ENCODE peak calls at places on chromosome 9, in five cellular contexts. M is brain microvascular endothelial cell; E is A549; B is effector memory CD4-positive, alpha-beta T cell; A is IMR-90. R is an unnamed sample.
A peak's percentile ranks its signal among the peaks of the same experiment; 100 is the strongest.

GRCh38 chr9:135501261-135502167 is 1.0 kb downstream of the MRPS2 start:
- DNase-seq in A (no peak), M (no peak), B (no peak), E (peak; percentile 71), R (no peak)

GRCh38 chr9:105693435-105694275 is 686 bp upstream of the TMEM38B start:
- DNase-seq in E (no peak), B (no peak), A (peak; percentile 2), M (no peak), R (no peak)

GRCh38 chr9:34338664-34339063 is 9.3 kb downstream of the NUDT2 start:
- DNase-seq in A (no peak), M (no peak), B (no peak), E (no peak), R (no peak)

GRCh38 chr9:3508531-3509374 is 17.0 kb downstream of the RFX3 start:
- DNase-seq in A (peak; percentile 37), M (no peak), B (no peak), E (peak; percentile 59), R (no peak)

GRCh38 chr9:135753391-135754105 is 51.6 kb downstream of the KCNT1 start:
- DNase-seq in B (no peak), A (no peak), E (no peak), M (no peak), R (no peak)

GRCh38 chr9:8489845-8490244 is 690.3 kb upstream of the DMAC1 start:
- DNase-seq in M (no peak), E (no peak), A (no peak), B (no peak), R (no peak)

GRCh38 chr9:81522721-81523551 is 166.4 kb downstream of the TLE1 start:
- DNase-seq in E (peak; percentile 68), A (peak; percentile 66), B (no peak), M (peak; percentile 59), R (no peak)

GRCh38 chr9:88320748-88321415 is 67.4 kb upstream of the SPIN1 start:
- DNase-seq in M (no peak), B (no peak), A (no peak), E (no peak), R (no peak)

GRCh38 chr9:105157178-105157583 is 87.3 kb upstream of the SLC44A1 start:
- DNase-seq in B (no peak), E (peak; percentile 78), A (peak; percentile 77), M (peak; percentile 60), R (no peak)

GRCh38 chr9:71001780-71002386 is 119.5 kb downstream of the TRPM3 start:
- DNase-seq in M (no peak), A (peak; percentile 25), B (no peak), E (peak; percentile 35), R (no peak)

GRCh38 chr9:95268681-95269080 is 48.8 kb downstream of the FANCC start:
- DNase-seq in M (peak; percentile 22), B (no peak), E (peak; percentile 63), A (peak; percentile 41), R (no peak)

GRCh38 chr9:33159058-33159759 is 7.9 kb downstream of the B4GALT1 start:
- DNase-seq in B (peak; percentile 47), M (peak; percentile 36), E (peak; percentile 69), A (peak; percentile 35), R (no peak)

GRCh38 chr9:23740531-23740930 is 85.5 kb downstream of the ELAVL2 start:
- DNase-seq in E (no peak), B (no peak), A (no peak), M (no peak), R (no peak)

GRCh38 chr9:109956811-109957440 is 176.9 kb downstream of the PALM2AKAP2 start:
- DNase-seq in M (no peak), B (no peak), A (peak; percentile 64), E (no peak), R (no peak)

GRCh38 chr9:36848946-36849345 is 185.1 kb downstream of the PAX5 start:
- DNase-seq in B (no peak), M (no peak), E (no peak), A (no peak), R (no peak)

GRCh38 chr9:2469681-2470141 is 151.9 kb upstream of the VLDLR start:
- DNase-seq in E (peak; percentile 48), A (peak; percentile 6), M (no peak), B (no peak), R (no peak)

GRCh38 chr9:34163439-34163838 is 15.4 kb upstream of the UBAP1 start:
- DNase-seq in M (no peak), A (peak; percentile 32), B (no peak), E (peak; percentile 84), R (peak; percentile 78)

GRCh38 chr9:114968710-114969109 is 38.3 kb upstream of the TNFSF8 start:
- DNase-seq in A (peak; percentile 17), E (no peak), M (peak; percentile 53), B (no peak), R (no peak)

GRCh38 chr9:130627051-130627450 is 37.3 kb upstream of the PRDM12 start:
- DNase-seq in A (no peak), B (no peak), E (no peak), M (no peak), R (no peak)

GRCh38 chr9:112233769-112234168 is 58.7 kb upstream of the SUSD1 start:
- DNase-seq in B (no peak), A (peak; percentile 60), M (peak; percentile 88), E (peak; percentile 21), R (no peak)

GRCh38 chr9:110575169-110575568 is 4.4 kb downstream of the SVEP1 start:
- DNase-seq in A (no peak), B (no peak), E (no peak), M (no peak), R (no peak)

GRCh38 chr9:33430942-33431341 is 16.5 kb downstream of the AQP3 start:
- DNase-seq in B (no peak), M (no peak), A (no peak), E (peak; percentile 72), R (no peak)

GRCh38 chr9:79572891-79573696 is 1.3 kb downstream of the TLE4 start:
- DNase-seq in M (no peak), B (peak; percentile 58), A (no peak), E (peak; percentile 4), R (no peak)

GRCh38 chr9:14346826-14347407 is 33.0 kb upstream of the NFIB start:
- DNase-seq in A (no peak), B (no peak), M (no peak), E (no peak), R (no peak)

GRCh38 chr9:4299006-4299795 is 667 bp downstream of the GLIS3 start:
- DNase-seq in B (no peak), A (peak; percentile 50), E (peak; percentile 52), M (peak; percentile 46), R (no peak)

GRCh38 chr9:21750021-21750735 is 52.3 kb upstream of the MTAP start:
- DNase-seq in A (no peak), M (peak; percentile 22), B (no peak), E (no peak), R (no peak)

GRCh38 chr9:82036101-82036500 is 47.5 kb downstream of the SPATA31D1 start:
- DNase-seq in E (no peak), A (no peak), B (no peak), M (no peak), R (no peak)

GRCh38 chr9:129163753-129164152 is 14.3 kb downstream of the IER5L start:
- DNase-seq in A (no peak), M (no peak), E (no peak), B (no peak), R (no peak)
- H3K27ac ChIP-seq in A (peak overlapping the region; percentile 9), M (no peak overlapping the region), E (peak overlapping the region; percentile 65), B (no peak overlapping the region), R (peak overlapping the region; percentile 51)

DNA sequence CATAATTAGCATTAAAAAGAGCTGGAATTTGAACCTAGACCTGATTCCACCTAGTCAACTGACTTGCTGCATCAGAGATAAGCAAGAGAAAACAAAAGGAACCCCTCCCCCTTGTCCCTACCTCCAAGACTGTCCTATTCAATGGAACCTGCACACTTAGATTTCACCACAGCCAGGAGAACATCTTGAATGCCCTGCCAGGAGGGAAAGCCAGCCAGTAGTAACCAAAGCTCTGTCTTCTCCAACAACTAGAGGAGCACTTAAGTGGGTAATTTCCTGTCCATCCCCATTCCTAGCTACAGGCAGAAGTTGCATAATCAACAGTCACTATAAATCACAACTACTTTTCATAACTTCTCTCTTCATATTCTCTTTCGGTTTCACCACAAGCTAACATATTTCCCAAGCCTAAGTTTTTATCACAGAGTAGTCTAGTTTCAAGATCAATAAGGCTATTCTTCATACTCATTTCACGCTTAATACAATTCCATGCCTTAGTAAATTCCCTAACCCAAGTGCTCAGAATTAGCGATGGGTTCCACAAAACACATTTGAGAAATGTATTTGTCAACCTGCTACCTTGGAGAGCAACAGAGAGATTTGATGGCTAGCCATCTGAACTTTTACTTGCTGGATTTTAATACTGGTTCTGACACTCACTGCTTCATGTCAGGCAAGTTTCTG is 2.2 kb downstream of the DENND1A start:
- DNase-seq in B (no peak), M (no peak), E (no peak), A (peak; percentile 55), R (no peak)
- H3K27ac ChIP-seq in B (no peak overlapping the region), M (no peak overlapping the region), E (no peak overlapping the region), A (no peak overlapping the region), R (no peak overlapping the region)

DNA sequence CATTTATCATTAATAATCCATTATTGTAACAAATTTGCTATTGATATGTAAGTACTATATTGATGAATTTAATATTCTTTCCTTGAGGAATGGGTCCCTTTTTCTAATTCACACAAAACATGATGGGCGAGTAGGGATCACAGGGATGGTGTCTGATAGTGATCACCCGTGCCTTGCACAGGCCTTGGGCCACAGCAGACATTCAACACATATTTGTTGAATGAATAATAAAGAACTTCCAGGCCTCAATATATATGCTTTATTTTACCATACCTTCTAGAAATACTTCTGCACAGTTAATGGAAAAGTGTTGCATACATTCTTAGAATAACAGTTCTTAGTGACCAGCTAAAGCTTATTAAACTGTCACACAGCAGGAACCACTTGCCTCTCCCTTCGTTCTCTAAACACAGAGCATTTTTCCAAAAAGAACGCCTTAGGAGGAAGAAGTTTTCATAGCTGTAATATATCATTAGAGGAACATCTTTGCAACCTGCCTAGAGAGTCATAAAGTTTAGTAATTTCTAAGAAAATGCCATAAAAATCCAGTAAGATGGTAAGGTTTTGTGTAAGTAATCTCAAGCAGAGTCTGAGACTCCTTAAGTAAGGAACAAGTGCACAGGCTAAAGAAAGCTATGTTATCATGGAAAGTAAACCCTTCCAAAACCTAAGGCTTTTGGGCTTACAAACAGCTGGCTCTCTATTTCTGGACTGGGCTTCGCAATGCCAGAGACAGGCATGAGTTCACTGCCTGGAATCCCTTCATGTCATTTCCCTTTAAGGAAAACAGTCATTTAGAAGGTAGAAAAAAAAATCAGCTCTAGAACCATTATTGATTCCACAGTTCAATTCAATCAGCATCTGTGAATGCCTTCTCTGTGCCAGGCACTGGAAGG is 17.7 kb downstream of the TTLL11 start:
- DNase-seq in M (peak; percentile 40), A (peak; percentile 46), E (no peak), B (no peak), R (no peak)
- H3K27ac ChIP-seq in M (no peak overlapping the region), A (no peak overlapping the region), E (no peak overlapping the region), B (no peak overlapping the region), R (no peak overlapping the region)

DNA sequence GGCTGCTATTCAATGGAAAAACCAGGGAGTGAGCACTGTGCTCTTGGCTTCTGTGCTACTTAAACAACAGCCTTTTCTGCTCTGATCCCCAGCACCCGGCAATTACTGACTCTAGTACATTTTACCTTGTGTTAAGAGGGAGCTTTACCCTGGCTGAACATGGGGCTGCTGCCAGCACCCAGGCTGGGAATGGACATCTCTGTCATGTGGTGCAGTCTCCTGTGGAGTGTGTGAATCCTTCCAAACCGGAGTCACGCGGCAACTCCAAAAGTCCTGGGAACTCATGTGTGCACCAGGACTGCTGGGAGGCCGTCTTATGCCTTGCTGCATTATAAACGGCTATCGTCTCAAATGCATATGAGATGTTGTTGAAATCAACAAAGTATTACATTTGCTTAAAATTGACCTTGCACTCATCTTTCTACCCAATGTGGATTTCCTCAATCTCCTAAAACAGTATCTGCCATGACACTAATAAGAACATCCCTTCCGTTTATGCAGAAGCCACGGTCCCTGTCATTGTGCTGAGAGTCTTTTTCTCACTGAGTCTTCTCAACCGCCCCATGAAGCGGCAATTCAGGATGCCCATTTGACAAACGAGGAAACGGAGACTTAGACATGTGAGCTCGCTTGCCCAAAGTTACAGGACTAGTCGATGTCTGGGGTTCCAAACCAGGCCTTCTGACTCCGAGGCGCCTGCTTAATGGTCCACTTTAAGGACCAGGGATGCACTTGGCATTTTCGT is 884 bp upstream of the GSN start:
- DNase-seq in B (no peak), A (no peak), E (no peak), M (no peak), R (no peak)
- H3K27ac ChIP-seq in B (no peak overlapping the region), A (no peak overlapping the region), E (peak overlapping the region; percentile 92), M (no peak overlapping the region), R (no peak overlapping the region)

R was measured in epithelial cell of prostate.